ENCODE peak calls at places on chromosomes 7 and 10, in nine cellular contexts. J is adrenal gland, V is cardiac muscle cell, X is neural progenitor cell, S is IMR-90, P is tibial nerve, O is lung, N is psoas muscle, R is trophoblast cell. Y is an unnamed sample. For H3K4me1, the result is how much of the 10 kb centered on the place peaks cover.

GRCh38 chr10:2921956-2922680 is 145.2 kb upstream of the PFKP start:
- DNase-seq in J (no peak), V (no peak), X (no peak), S (peak), P (no peak), O (no peak), N (no peak), R (peak), Y (no peak)

GRCh38 chr10:28939352-28940157 is 262.2 kb downstream of the BAMBI start:
- DNase-seq in J (no peak), V (peak), X (peak), S (peak), P (peak), O (peak), N (peak), R (peak), Y (peak)

GRCh38 chr10:3570330-3570729 is 214.7 kb downstream of the KLF6 start:
- DNase-seq in J (no peak), V (no peak), X (no peak), S (no peak), P (no peak), O (no peak), N (no peak), R (no peak), Y (no peak)

GRCh38 chr10:18469125-18469524 is 182.3 kb downstream of the NSUN6 start:
- DNase-seq in J (no peak), V (no peak), X (no peak), S (no peak), P (no peak), O (no peak), N (no peak), R (no peak), Y (no peak)

GRCh38 chr10:660980-661890 is 28.2 kb downstream of the DIP2C start:
- DNase-seq in J (no peak), V (no peak), X (no peak), S (no peak), P (no peak), O (no peak), N (no peak), R (no peak), Y (peak)

GRCh38 chr7:111042842-111043241 is 48.1 kb upstream of the LRRN3 start:
- DNase-seq in J (no peak), V (no peak), X (no peak), S (no peak), P (no peak), O (no peak), N (no peak), R (no peak), Y (no peak)

GRCh38 chr10:125982256-125982948 is 86.0 kb downstream of the FANK1 start:
- DNase-seq in J (peak), V (peak), X (peak), S (peak), P (no peak), O (peak), N (no peak), R (peak), Y (peak)

GRCh38 chr10:86153751-86154150 is 212.8 kb downstream of the GRID1 start:
- DNase-seq in J (no peak), V (no peak), X (no peak), S (no peak), P (no peak), O (no peak), N (no peak), R (no peak), Y (no peak)

GRCh38 chr10:125448596-125448995 is 234.4 kb downstream of the TEX36 start:
- DNase-seq in J (no peak), V (peak), X (peak), S (peak), P (no peak), O (no peak), N (no peak), R (peak), Y (peak)

GRCh38 chr10:62492012-62492869 is 118.1 kb downstream of the ZNF365 start:
- DNase-seq in J (no peak), V (peak), X (peak), S (peak), P (no peak), O (no peak), N (no peak), R (peak), Y (peak)

GRCh38 chr7:36001546-36001945 is 151.5 kb upstream of the EEPD1 start:
- DNase-seq in J (no peak), V (no peak), X (no peak), S (peak), P (no peak), O (no peak), N (no peak), R (peak), Y (no peak)

GRCh38 chr10:49359349-49360231 is 36.3 kb downstream of the DRGX start:
- DNase-seq in J (no peak), V (peak), X (no peak), S (peak), P (no peak), O (no peak), N (no peak), R (no peak), Y (no peak)

GRCh38 chr7:96605045-96605716 is 104.5 kb downstream of the SEM1 start:
- DNase-seq in J (no peak), V (no peak), X (no peak), S (no peak), P (no peak), O (no peak), N (no peak), R (no peak), Y (no peak)

GRCh38 chr10:132685921-132686680 is 99.8 kb downstream of the NKX6-2 start:
- DNase-seq in J (no peak), V (no peak), X (no peak), S (no peak), P (no peak), O (no peak), N (peak), R (no peak), Y (no peak)

GRCh38 chr10:129097776-129098175 is 369.3 kb upstream of the MGMT start:
- DNase-seq in J (no peak), V (no peak), X (no peak), S (no peak), P (no peak), O (no peak), N (no peak), R (no peak), Y (no peak)

GRCh38 chr10:32065871-32066270 is 9.6 kb upstream of the KIF5B start:
- DNase-seq in J (no peak), V (no peak), X (no peak), S (peak), P (no peak), O (no peak), N (no peak), R (peak), Y (peak)

GRCh38 chr10:43198682-43199005 is 60.4 kb downstream of the CSGALNACT2 start:
- DNase-seq in J (no peak), V (no peak), X (no peak), S (no peak), P (no peak), O (no peak), N (peak), R (peak), Y (no peak)

GRCh38 chr7:2886900-2887299 is 42.8 kb upstream of the GNA12 start:
- DNase-seq in J (peak), V (peak), X (peak), S (peak), P (no peak), O (peak), N (no peak), R (peak), Y (peak)

GRCh38 chr10:114925675-114926204 is 12.3 kb upstream of the TRUB1 start:
- DNase-seq in J (peak), V (no peak), X (no peak), S (peak), P (no peak), O (no peak), N (no peak), R (peak), Y (peak)

GRCh38 chr7:117705630-117706029 is 167.6 kb downstream of the CTTNBP2 start:
- DNase-seq in J (no peak), V (no peak), X (no peak), S (no peak), P (no peak), O (no peak), N (no peak), R (peak), Y (no peak)

GRCh38 chr10:28291881-28292297 is 11.0 kb downstream of the MPP7 start:
- DNase-seq in J (peak), V (no peak), X (no peak), S (peak), P (no peak), O (no peak), N (no peak), R (peak), Y (peak)

GRCh38 chr7:133026210-133026859 is 55.6 kb downstream of the CHCHD3 start:
- DNase-seq in J (no peak), V (no peak), X (no peak), S (no peak), P (no peak), O (no peak), N (no peak), R (no peak), Y (no peak)

GRCh38 chr7:141674201-141674671 is 27.7 kb downstream of the DENND11 start:
- DNase-seq in J (no peak), V (no peak), X (peak), S (no peak), P (no peak), O (no peak), N (no peak), R (peak), Y (no peak)

GRCh38 chr10:102480396-102480795 is 22.1 kb downstream of the ACTR1A start:
- DNase-seq in J (no peak), V (no peak), X (no peak), S (no peak), P (no peak), O (no peak), N (peak), R (no peak), Y (no peak)

GRCh38 chr10:90148121-90148855 is 446.9 kb downstream of the KIF20B start:
- DNase-seq in J (no peak), V (peak), X (peak), S (peak), P (no peak), O (no peak), N (no peak), R (peak), Y (peak)

GRCh38 chr7:2527505-2528464 is 8.2 kb downstream of the LFNG start:
- DNase-seq in J (no peak), V (no peak), X (no peak), S (peak), P (no peak), O (no peak), N (peak), R (peak), Y (peak)

GRCh38 chr10:79262131-79262530 is 85.1 kb upstream of the PPIF start:
- DNase-seq in J (no peak), V (no peak), X (no peak), S (no peak), P (no peak), O (no peak), N (no peak), R (no peak), Y (no peak)

GRCh38 chr10:11181996-11182395 is 164.3 kb downstream of the CELF2 start:
- DNase-seq in J (no peak), V (no peak), X (no peak), S (no peak), P (no peak), O (no peak), N (peak), R (no peak), Y (no peak)
- H3K4me1 ChIP-seq in J (under half), V (under half), X (under half), S (under half), P (under half), O (under half), N (under half), R (under half), Y (under half)

GRCh38 chr7:45036801-45037200 is 36.8 kb downstream of the CCM2 start:
- DNase-seq in J (no peak), V (no peak), X (no peak), S (no peak), P (no peak), O (no peak), N (no peak), R (no peak), Y (no peak)
- H3K4me1 ChIP-seq in J (under half), V (under half), X (under half), S (under half), P (under half), O (under half), N (under half), R (under half), Y (under half)

GRCh38 chr10:124002391-124003069 is 90.9 kb downstream of the CHST15 start:
- DNase-seq in J (no peak), V (no peak), X (no peak), S (no peak), P (no peak), O (no peak), N (no peak), R (no peak), Y (no peak)

GRCh38 chr10:124004372-124004928 is 88.9 kb downstream of the CHST15 start:
- DNase-seq in J (no peak), V (no peak), X (no peak), S (no peak), P (no peak), O (no peak), N (peak), R (no peak), Y (no peak)

GRCh38 chr10:124005091-124005490 is 88.3 kb downstream of the CHST15 start:
- DNase-seq in J (no peak), V (no peak), X (no peak), S (no peak), P (no peak), O (no peak), N (no peak), R (no peak), Y (no peak)

GRCh38 chr10:124003070-124003419 is 90.4 kb downstream of the CHST15 start:
- DNase-seq in J (no peak), V (no peak), X (no peak), S (no peak), P (no peak), O (no peak), N (no peak), R (no peak), Y (no peak)

GRCh38 chr10:124003481-124004371 is 89.7 kb downstream of the CHST15 start:
- DNase-seq in J (no peak), V (no peak), X (no peak), S (no peak), P (no peak), O (no peak), N (peak), R (no peak), Y (no peak)
- H3K4me1 ChIP-seq in J (under half), V (under half), X (under half), S (under half), P (under half), O (under half), N (under half), R (under half), Y (under half)

DNA sequence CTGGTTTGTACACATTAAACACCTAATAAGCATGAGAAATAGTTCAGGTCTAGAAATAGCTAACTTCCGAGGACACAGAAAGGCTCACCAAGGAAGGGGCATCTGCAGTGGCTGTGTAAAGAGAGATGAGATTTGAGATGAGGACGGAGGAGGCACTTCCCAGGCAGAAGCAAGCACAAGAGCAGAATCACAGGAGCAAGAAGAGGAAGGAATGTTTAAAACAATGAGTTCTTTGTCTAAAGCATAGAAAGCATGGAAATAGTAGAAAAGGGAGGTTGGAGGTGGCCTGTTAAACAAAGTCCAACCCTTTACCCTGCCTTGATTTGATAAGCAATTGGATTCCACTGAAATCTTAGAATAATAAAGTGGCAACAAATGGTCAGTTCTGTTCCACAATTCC is 11.6 kb upstream of the PON3 start:
- DNase-seq in J (no peak), V (no peak), X (peak), S (no peak), P (no peak), O (no peak), N (no peak), R (no peak), Y (no peak)
- H3K4me1 ChIP-seq in J (under half), V (under half), X (under half), S (under half), P (under half), O (under half), N (under half), R (under half), Y (under half)

Y was measured in hepatocyte.